ENCODE peak calls at places on chromosomes 5 and 9, in eight cellular contexts. G, E, B, X, K, Z, Q and V are unnamed samples.
A peak's percentile ranks its signal among the peaks of the same experiment; 100 is the strongest.

GRCh38 chr5:369151-369939 is 47.8 kb downstream of the AHRR start:
- DNase-seq in G (no peak), E (no peak), B (peak; percentile 41), X (peak; percentile 13), K (peak; percentile 47), Z (no peak), Q (peak; percentile 54), V (peak; percentile 15)

GRCh38 chr5:95441631-95442030 is 50.5 kb downstream of the FAM81B start:
- DNase-seq in G (no peak), E (no peak), B (no peak), X (no peak), K (no peak), Z (no peak), Q (no peak), V (no peak)

GRCh38 chr5:123156577-123157296 is 67.7 kb downstream of the PRDM6 start:
- DNase-seq in G (no peak), E (no peak), B (no peak), X (no peak), K (no peak), Z (no peak), Q (no peak), V (no peak)

GRCh38 chr5:108869066-108869465 is 121.4 kb downstream of the FER start:
- DNase-seq in G (no peak), E (no peak), B (no peak), X (no peak), K (no peak), Z (no peak), Q (no peak), V (no peak)

GRCh38 chr5:175206651-175207050 is 237.3 kb downstream of the DRD1 start:
- DNase-seq in G (no peak), E (no peak), B (no peak), X (no peak), K (no peak), Z (no peak), Q (no peak), V (no peak)

GRCh38 chr9:749712-750111 is 91.8 kb upstream of the DMRT1 start:
- DNase-seq in G (no peak), E (no peak), B (no peak), X (no peak), K (no peak), Z (peak; percentile 68), Q (peak; percentile 43), V (no peak)

GRCh38 chr9:87277346-87277745 is 220.3 kb upstream of the DAPK1 start:
- DNase-seq in G (no peak), E (no peak), B (no peak), X (no peak), K (no peak), Z (no peak), Q (no peak), V (no peak)

GRCh38 chr9:99368341-99369326 is 146.6 kb downstream of the SEC61B start:
- DNase-seq in G (peak; percentile 12), E (peak; percentile 67), B (peak; percentile 77), X (no peak), K (no peak), Z (peak; percentile 26), Q (peak; percentile 72), V (no peak)

GRCh38 chr9:89625721-89626687 is 21.2 kb downstream of the GADD45G start:
- DNase-seq in G (no peak), E (no peak), B (peak; percentile 44), X (no peak), K (peak; percentile 31), Z (no peak), Q (no peak), V (no peak)
- H3K27ac ChIP-seq in G (no peak overlapping the region), E (no peak overlapping the region), B (no peak overlapping the region), X (no peak overlapping the region), K (no peak overlapping the region), Z (no peak overlapping the region), Q (no peak overlapping the region), V (no peak overlapping the region)

GRCh38 chr5:159102294-159102934 is 2.7 kb upstream of the EBF1 start:
- DNase-seq in G (no peak), E (no peak), B (no peak), X (no peak), K (no peak), Z (no peak), Q (no peak), V (no peak)

GRCh38 chr5:159101689-159102088 is 2.0 kb upstream of the EBF1 start:
- DNase-seq in G (no peak), E (no peak), B (no peak), X (no peak), K (no peak), Z (no peak), Q (no peak), V (no peak)

GRCh38 chr5:159099049-159099760 is 511 bp downstream of the EBF1 start:
- DNase-seq in G (peak; percentile 53), E (peak; percentile 42), B (peak; percentile 73), X (no peak), K (peak; percentile 52), Z (peak; percentile 22), Q (no peak), V (peak; percentile 27)

GRCh38 chr5:159100022-159100927 is 559 bp upstream of the EBF1 start:
- DNase-seq in G (peak; percentile 95), E (peak; percentile 92), B (peak; percentile 97), X (peak; percentile 70), K (peak; percentile 84), Z (no peak), Q (peak; percentile 96), V (peak; percentile 85)

GRCh38 chr5:159100928-159101646 is 1.4 kb upstream of the EBF1 start:
- DNase-seq in G (no peak), E (no peak), B (no peak), X (no peak), K (no peak), Z (no peak), Q (no peak), V (no peak)
- H3K4me3 ChIP-seq in G (peak overlapping the region; percentile 81), E (peak overlapping the region; percentile 71), B (peak overlapping the region; percentile 59), X (peak overlapping the region; percentile 34), K (peak overlapping the region; percentile 69), Z (no peak overlapping the region), Q (peak overlapping the region; percentile 61), V (peak overlapping the region; percentile 35)

DNA sequence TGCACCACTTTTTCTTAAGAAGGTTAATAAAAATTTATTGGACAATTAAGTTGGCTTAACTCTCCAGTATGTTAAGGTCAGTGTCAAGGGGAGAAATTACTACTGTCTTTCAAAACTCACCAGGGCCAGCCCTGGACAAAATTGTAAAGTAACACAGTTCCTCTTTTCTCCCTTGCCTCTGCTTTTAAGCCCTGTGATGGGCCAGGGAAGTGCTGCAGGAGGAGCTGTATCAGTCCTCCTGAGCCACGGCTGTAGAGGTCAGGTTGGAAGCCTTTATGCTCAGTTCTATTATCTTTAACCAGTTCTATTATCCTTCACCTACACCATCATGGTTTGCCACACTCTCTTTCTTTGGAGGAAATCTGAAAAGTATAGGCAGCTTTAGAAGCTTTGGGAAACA is 11.5 kb upstream of the PPP2R2B start:
- DNase-seq in G (no peak), E (no peak), B (no peak), X (no peak), K (no peak), Z (peak; percentile 54), Q (no peak), V (no peak)
- H3K27ac ChIP-seq in G (no peak overlapping the region), E (no peak overlapping the region), B (no peak overlapping the region), X (no peak overlapping the region), K (no peak overlapping the region), Z (peak overlapping the region; percentile 40), Q (no peak overlapping the region), V (no peak overlapping the region)

GRCh38 chr5:65928341-65928752 is 2.0 kb downstream of the ERBIN start:
- DNase-seq in G (no peak), E (no peak), B (no peak), X (no peak), K (no peak), Z (no peak), Q (no peak), V (no peak)
- H3K4me3 ChIP-seq in G (no peak overlapping the region), E (peak overlapping the region; percentile 95), B (peak overlapping the region; percentile 83), X (peak overlapping the region; percentile 93), K (peak overlapping the region; percentile 93), Z (peak overlapping the region; percentile 59), Q (peak overlapping the region; percentile 99), V (peak overlapping the region; percentile 74)

GRCh38 chr9:34252670-34253459 is 74.0 kb downstream of the UBAP1 start:
- DNase-seq in G (peak; percentile 61), E (peak; percentile 68), B (peak; percentile 76), X (peak; percentile 81), K (peak; percentile 66), Z (peak; percentile 69), Q (peak; percentile 75), V (peak; percentile 76)

GRCh38 chr9:34253460-34253837 is 74.6 kb downstream of the UBAP1 start:
- DNase-seq in G (no peak), E (no peak), B (no peak), X (no peak), K (no peak), Z (no peak), Q (peak; percentile 66), V (no peak)

GRCh38 chr9:34254141-34254913 is 74.7 kb downstream of the KIF24 start:
- DNase-seq in G (no peak), E (peak; percentile 47), B (no peak), X (no peak), K (no peak), Z (no peak), Q (peak; percentile 73), V (no peak)

GRCh38 chr9:34250721-34251120 is 71.9 kb downstream of the UBAP1 start:
- DNase-seq in G (no peak), E (no peak), B (no peak), X (no peak), K (no peak), Z (no peak), Q (no peak), V (no peak)

GRCh38 chr9:34252016-34252415 is 73.2 kb downstream of the UBAP1 start:
- DNase-seq in G (no peak), E (no peak), B (no peak), X (no peak), K (no peak), Z (no peak), Q (no peak), V (no peak)
- H3K27ac ChIP-seq in G (no peak overlapping the region), E (peak overlapping the region; percentile 90), B (no peak overlapping the region), X (peak overlapping the region; percentile 6), K (no peak overlapping the region), Z (no peak overlapping the region), Q (peak overlapping the region; percentile 76), V (no peak overlapping the region)

GRCh38 chr5:177509361-177509951 is at the start of gene DOK3:
- DNase-seq in G (no peak), E (peak; percentile 55), B (peak; percentile 72), X (no peak), K (no peak), Z (peak; percentile 81), Q (no peak), V (peak; percentile 44)
- H3K4me3 ChIP-seq in G (peak within 1 kb of the TSS; percentile 12), E (peak within 1 kb of the TSS; percentile 54), B (no peak within 1 kb of the TSS), X (no peak within 1 kb of the TSS), K (peak within 1 kb of the TSS; percentile 57), Z (peak within 1 kb of the TSS; percentile 84), Q (no peak within 1 kb of the TSS), V (peak within 1 kb of the TSS; percentile 30)